ENCODE peak calls at places on chromosomes 7 and 10, in eight cellular contexts. Z, G, U, J, L, K, Q and T are unnamed samples.

GRCh38 chr7:142927085-142927745 is 6.3 kb downstream of the TRPV5 start:
- DNase-seq in Z (no peak), G (no peak), U (no peak), J (no peak), L (no peak), K (no peak), Q (no peak), T (no peak)

GRCh38 chr10:35852721-35853120 is 210.6 kb upstream of the FZD8 start:
- DNase-seq in Z (no peak), G (no peak), U (no peak), J (no peak), L (no peak), K (no peak), Q (no peak), T (no peak)

GRCh38 chr10:43049081-43049551 is 27.8 kb upstream of the RET start:
- DNase-seq in Z (peak), G (no peak), U (no peak), J (peak), L (no peak), K (peak), Q (no peak), T (no peak)

GRCh38 chr7:91915401-91916067 is 25.1 kb upstream of the AKAP9 start:
- DNase-seq in Z (no peak), G (peak), U (no peak), J (no peak), L (peak), K (no peak), Q (no peak), T (no peak)

GRCh38 chr7:24341677-24342076 is 57.7 kb downstream of the NPY start:
- DNase-seq in Z (no peak), G (peak), U (no peak), J (no peak), L (no peak), K (no peak), Q (no peak), T (no peak)

GRCh38 chr7:36637417-36637816 is 86.9 kb downstream of the AOAH start:
- DNase-seq in Z (no peak), G (no peak), U (no peak), J (no peak), L (no peak), K (no peak), Q (no peak), T (no peak)

GRCh38 chr10:79053081-79053434 is 15.7 kb upstream of the ZMIZ1 start:
- DNase-seq in Z (no peak), G (no peak), U (no peak), J (peak), L (no peak), K (peak), Q (no peak), T (no peak)

GRCh38 chr10:84308481-84309304 is 19.7 kb upstream of the CCSER2 start:
- DNase-seq in Z (peak), G (peak), U (no peak), J (no peak), L (peak), K (no peak), Q (peak), T (no peak)

GRCh38 chr7:114481995-114482394 is 67.4 kb downstream of the FOXP2 start:
- DNase-seq in Z (no peak), G (peak), U (no peak), J (no peak), L (peak), K (no peak), Q (no peak), T (no peak)

GRCh38 chr7:66699998-66700397 is 40.5 kb upstream of the RABGEF1 start:
- DNase-seq in Z (peak), G (no peak), U (no peak), J (no peak), L (peak), K (no peak), Q (no peak), T (no peak)

GRCh38 chr10:12041766-12042408 is 722 bp downstream of the UPF2 start:
- DNase-seq in Z (no peak), G (peak), U (peak), J (no peak), L (peak), K (no peak), Q (no peak), T (no peak)

GRCh38 chr10:119872860-119873671 is 423 bp upstream of the MCMBP start:
- DNase-seq in Z (peak), G (peak), U (peak), J (peak), L (peak), K (peak), Q (peak), T (peak)

GRCh38 chr10:113132651-113133088 is 182.6 kb downstream of the TCF7L2 start:
- DNase-seq in Z (no peak), G (peak), U (no peak), J (no peak), L (peak), K (no peak), Q (no peak), T (no peak)

GRCh38 chr10:58701398-58702135 is 188.9 kb downstream of the BICC1 start:
- DNase-seq in Z (no peak), G (peak), U (no peak), J (no peak), L (peak), K (no peak), Q (no peak), T (no peak)

GRCh38 chr7:28409716-28410627 is 2.3 kb upstream of the CREB5 start:
- DNase-seq in Z (peak), G (peak), U (peak), J (peak), L (peak), K (peak), Q (no peak), T (no peak)

GRCh38 chr10:66639351-66639750 is 286.5 kb upstream of the LRRTM3 start:
- DNase-seq in Z (no peak), G (no peak), U (no peak), J (no peak), L (no peak), K (no peak), Q (no peak), T (no peak)

GRCh38 chr10:44253769-44254462 is 131.0 kb downstream of the CXCL12 start:
- DNase-seq in Z (peak), G (peak), U (peak), J (no peak), L (peak), K (peak), Q (no peak), T (no peak)

GRCh38 chr10:101489355-101489754 is 98.7 kb downstream of the POLL start:
- DNase-seq in Z (no peak), G (peak), U (no peak), J (no peak), L (peak), K (no peak), Q (no peak), T (no peak)

GRCh38 chr10:102648269-102648888 is 4.1 kb downstream of the TRIM8 start:
- DNase-seq in Z (no peak), G (no peak), U (no peak), J (no peak), L (no peak), K (no peak), Q (no peak), T (no peak)

GRCh38 chr10:15280974-15281373 is 90.1 kb downstream of the FAM171A1 start:
- DNase-seq in Z (no peak), G (no peak), U (no peak), J (no peak), L (no peak), K (no peak), Q (no peak), T (no peak)

GRCh38 chr10:10363217-10363616 is 654.5 kb upstream of the CELF2 start:
- DNase-seq in Z (no peak), G (no peak), U (no peak), J (no peak), L (no peak), K (no peak), Q (no peak), T (no peak)

GRCh38 chr7:140078392-140078791 is 15.6 kb upstream of the PARP12 start:
- DNase-seq in Z (no peak), G (no peak), U (no peak), J (no peak), L (no peak), K (no peak), Q (no peak), T (no peak)

GRCh38 chr10:128121750-128122412 is 4.3 kb downstream of the MKI67 start:
- DNase-seq in Z (no peak), G (no peak), U (no peak), J (no peak), L (no peak), K (no peak), Q (no peak), T (no peak)

GRCh38 chr7:17952387-17952786 is 12.1 kb upstream of the SNX13 start:
- DNase-seq in Z (no peak), G (no peak), U (no peak), J (no peak), L (no peak), K (no peak), Q (no peak), T (no peak)

GRCh38 chr7:7554021-7554432 is 12.7 kb upstream of the MIOS start:
- DNase-seq in Z (no peak), G (peak), U (no peak), J (no peak), L (peak), K (no peak), Q (no peak), T (no peak)

GRCh38 chr10:14748471-14748870 is 26.2 kb downstream of the FAM107B start:
- DNase-seq in Z (peak), G (no peak), U (no peak), J (no peak), L (no peak), K (no peak), Q (no peak), T (no peak)

GRCh38 chr10:92164024-92164423 is 126.9 kb downstream of the CPEB3 start:
- DNase-seq in Z (no peak), G (no peak), U (no peak), J (no peak), L (no peak), K (no peak), Q (no peak), T (no peak)

GRCh38 chr10:114479836-114480235 is 75.5 kb upstream of the AFAP1L2 start:
- DNase-seq in Z (no peak), G (no peak), U (no peak), J (no peak), L (no peak), K (no peak), Q (no peak), T (no peak)

GRCh38 chr10:86263209-86263608 is 103.4 kb downstream of the GRID1 start:
- DNase-seq in Z (no peak), G (no peak), U (no peak), J (peak), L (no peak), K (no peak), Q (no peak), T (peak)

GRCh38 chr10:9311702-9312499 is 1257.4 kb downstream of the GATA3 start:
- DNase-seq in Z (no peak), G (peak), U (no peak), J (no peak), L (no peak), K (no peak), Q (no peak), T (no peak)

GRCh38 chr10:117168135-117168674 is 29.1 kb upstream of the KCNK18 start:
- DNase-seq in Z (peak), G (peak), U (peak), J (peak), L (peak), K (no peak), Q (peak), T (peak)

GRCh38 chr10:6114758-6115410 is 26.1 kb downstream of the RBM17 start:
- DNase-seq in Z (no peak), G (peak), U (no peak), J (no peak), L (peak), K (no peak), Q (no peak), T (peak)

GRCh38 chr10:35523670-35524225 is 81.4 kb upstream of the GJD4 start:
- DNase-seq in Z (no peak), G (no peak), U (no peak), J (no peak), L (no peak), K (no peak), Q (no peak), T (no peak)

GRCh38 chr7:131897016-131897789 is 340.8 kb upstream of the PODXL start:
- DNase-seq in Z (no peak), G (peak), U (no peak), J (no peak), L (peak), K (no peak), Q (no peak), T (no peak)

GRCh38 chr10:63720072-63720537 is 198.9 kb downstream of the REEP3 start:
- DNase-seq in Z (no peak), G (peak), U (peak), J (no peak), L (peak), K (no peak), Q (peak), T (no peak)

GRCh38 chr7:130369110-130369711 is 11.1 kb upstream of the CPA1 start:
- DNase-seq in Z (no peak), G (peak), U (peak), J (no peak), L (peak), K (no peak), Q (no peak), T (no peak)

GRCh38 chr10:91163709-91164474 is 56.6 kb upstream of the PCGF5 start:
- DNase-seq in Z (peak), G (peak), U (peak), J (peak), L (peak), K (peak), Q (peak), T (peak)

GRCh38 chr7:27192546-27193334 is 7.2 kb downstream of the HOXA13 start:
- DNase-seq in Z (no peak), G (peak), U (no peak), J (peak), L (no peak), K (no peak), Q (no peak), T (no peak)

GRCh38 chr7:27193335-27194001 is 6.4 kb downstream of the HOXA13 start:
- DNase-seq in Z (no peak), G (no peak), U (no peak), J (peak), L (no peak), K (no peak), Q (no peak), T (no peak)

GRCh38 chr7:27191716-27192545 is 6.9 kb upstream of the HOXA11 start:
- DNase-seq in Z (no peak), G (no peak), U (no peak), J (peak), L (no peak), K (no peak), Q (no peak), T (no peak)

GRCh38 chr7:27194641-27195379 is 5.1 kb downstream of the HOXA13 start:
- DNase-seq in Z (no peak), G (no peak), U (no peak), J (peak), L (no peak), K (no peak), Q (no peak), T (no peak)

GRCh38 chr7:27194002-27194352 is 5.9 kb downstream of the HOXA13 start:
- DNase-seq in Z (no peak), G (no peak), U (no peak), J (no peak), L (no peak), K (no peak), Q (no peak), T (no peak)
- H3K27ac ChIP-seq in Z (no peak), G (no peak), U (peak), J (no peak), L (no peak), K (no peak), Q (no peak), T (no peak)

GRCh38 chr10:77182803-77183202 is 454.8 kb downstream of the KCNMA1 start:
- DNase-seq in Z (peak), G (no peak), U (no peak), J (no peak), L (no peak), K (no peak), Q (no peak), T (no peak)
- H3K27ac ChIP-seq in Z (no peak), G (no peak), U (no peak), J (no peak), L (no peak), K (no peak), Q (no peak), T (no peak)

GRCh38 chr10:48251525-48252353 is 22.8 kb downstream of the FRMPD2 start:
- DNase-seq in Z (no peak), G (no peak), U (no peak), J (no peak), L (no peak), K (no peak), Q (no peak), T (no peak)
- H3K27ac ChIP-seq in Z (peak), G (no peak), U (peak), J (no peak), L (peak), K (no peak), Q (no peak), T (no peak)

DNA sequence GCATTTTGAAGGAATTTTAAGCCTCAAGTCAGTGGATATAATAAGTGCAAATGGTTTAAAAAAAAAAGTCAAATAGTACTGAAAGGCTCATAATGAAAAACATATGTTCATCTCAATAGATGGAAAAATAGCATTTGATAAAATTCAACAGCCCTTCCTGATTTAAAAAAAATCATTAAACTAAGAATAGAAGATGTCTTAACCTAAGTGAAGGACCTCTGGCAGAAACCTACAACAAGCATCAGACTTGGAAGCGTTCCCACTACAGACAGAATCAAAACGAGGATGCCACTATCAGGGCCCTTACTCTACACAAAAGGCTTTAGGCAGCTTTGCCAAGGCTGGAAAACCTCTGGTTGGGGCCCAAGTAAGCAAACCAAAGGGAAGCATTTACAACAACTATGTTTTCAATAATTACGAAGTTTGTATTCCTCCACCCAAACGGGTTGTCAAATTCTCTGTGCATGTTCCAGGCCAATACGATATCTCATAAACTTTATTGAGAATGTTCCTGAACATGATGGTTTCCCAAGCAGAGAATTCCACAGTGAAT is 45.1 kb downstream of the CYTH3 start:
- DNase-seq in Z (no peak), G (peak), U (peak), J (no peak), L (peak), K (no peak), Q (no peak), T (no peak)
- H3K27ac ChIP-seq in Z (peak), G (peak), U (peak), J (peak), L (peak), K (peak), Q (no peak), T (no peak)

DNA sequence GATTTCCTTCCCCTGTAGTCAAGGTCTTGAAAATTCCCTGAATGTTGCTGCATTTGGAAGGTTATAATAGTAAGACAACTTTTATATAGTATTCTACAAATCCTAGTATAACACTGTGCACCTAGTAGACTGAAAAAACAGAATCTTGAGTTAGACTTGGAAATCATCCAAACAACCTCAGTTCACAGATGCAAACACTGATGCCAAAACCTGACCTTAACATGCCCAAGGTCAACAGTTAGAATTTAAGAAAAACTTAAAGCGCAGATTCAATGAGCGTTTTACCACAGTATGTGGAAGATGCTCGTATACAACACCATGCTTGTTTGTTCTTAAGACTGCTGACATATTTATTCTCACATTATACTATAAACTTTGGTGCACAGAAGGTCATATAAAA is 3.0 kb downstream of the PIP4K2A start:
- DNase-seq in Z (no peak), G (no peak), U (no peak), J (no peak), L (no peak), K (no peak), Q (no peak), T (no peak)
- H3K27ac ChIP-seq in Z (no peak), G (peak), U (no peak), J (no peak), L (no peak), K (no peak), Q (no peak), T (peak)